ENCODE peak calls at places on chromosomes 13 and 19, in seven cellular contexts. A is adrenal gland; O is stimulated activated naive B cell treated with anti-CD40 and anti-IgM and Interleukin-4, amounts not matched to agents 10 μg/mL and 1 μg/mL and 100 μg/mL, for 72 hours; V is colonic mucosa; B is NCI-H1092 treated with DMSO at 0.1 percent for 48 hours; E is MCF 10A; Y is stimulated activated CD8-positive, alpha-beta memory T cell treated with anti-CD3 and anti-CD28 coated beads, Interleukin-7, amount 100 ng/mL, for 1 hour. M is an unnamed sample.
A peak's percentile ranks its signal among the peaks of the same experiment; 100 is the strongest.

GRCh38 chr19:5817218-5817617 is 12.4 kb downstream of the NRTN start:
- DNase-seq in A (no peak), O (no peak), V (no peak), B (no peak), E (no peak), Y (no peak), M (no peak)

GRCh38 chr13:52832268-52832667 is 16.2 kb downstream of the PCDH8 start:
- DNase-seq in A (no peak), O (no peak), V (no peak), B (peak; percentile 66), E (peak; percentile 31), Y (no peak), M (no peak)

GRCh38 chr13:93002071-93002470 is 224.5 kb upstream of the GPC6 start:
- DNase-seq in A (no peak), O (no peak), V (no peak), B (no peak), E (no peak), Y (no peak), M (no peak)

GRCh38 chr19:4722671-4723464 is 774 bp downstream of the DPP9 start:
- DNase-seq in A (peak; percentile 65), O (no peak), V (peak; percentile 50), B (no peak), E (peak; percentile 60), Y (no peak), M (peak; percentile 65)

GRCh38 chr13:114208134-114208533 is 26.6 kb upstream of the CDC16 start:
- DNase-seq in A (no peak), O (no peak), V (no peak), B (no peak), E (no peak), Y (no peak), M (no peak)

GRCh38 chr13:93325303-93326297 is 99.0 kb downstream of the GPC6 start:
- DNase-seq in A (no peak), O (no peak), V (no peak), B (no peak), E (no peak), Y (no peak), M (no peak)

GRCh38 chr13:51801631-51802099 is 2.3 kb downstream of the DHRS12 start:
- DNase-seq in A (peak; percentile 81), O (no peak), V (peak; percentile 86), B (peak; percentile 67), E (peak; percentile 38), Y (no peak), M (no peak)

GRCh38 chr19:49512970-49513745 is 697 bp downstream of the FCGRT start:
- DNase-seq in A (no peak), O (no peak), V (peak; percentile 80), B (peak; percentile 33), E (no peak), Y (no peak), M (no peak)

GRCh38 chr19:4814625-4815425 is 16.7 kb downstream of the TICAM1 start:
- DNase-seq in A (no peak), O (no peak), V (no peak), B (no peak), E (no peak), Y (no peak), M (peak; percentile 68)

GRCh38 chr19:3509566-3509989 is 3.5 kb downstream of the FZR1 start:
- DNase-seq in A (peak; percentile 89), O (no peak), V (no peak), B (no peak), E (peak; percentile 67), Y (no peak), M (no peak)

GRCh38 chr13:95677564-95678386 is 836 bp downstream of the DNAJC3 start:
- DNase-seq in A (no peak), O (no peak), V (peak; percentile 57), B (no peak), E (peak; percentile 46), Y (no peak), M (no peak)

GRCh38 chr13:32195713-32196112 is 119.5 kb downstream of the ZAR1L start:
- DNase-seq in A (no peak), O (no peak), V (no peak), B (no peak), E (no peak), Y (no peak), M (no peak)

GRCh38 chr19:13553880-13554400 is 47.7 kb upstream of the CACNA1A start:
- DNase-seq in A (no peak), O (no peak), V (no peak), B (no peak), E (no peak), Y (no peak), M (no peak)

GRCh38 chr13:47306991-47307390 is 410.1 kb upstream of the HTR2A start:
- DNase-seq in A (no peak), O (no peak), V (no peak), B (no peak), E (no peak), Y (no peak), M (no peak)

GRCh38 chr19:50003810-50004419 is 21.3 kb downstream of the VRK3 start:
- DNase-seq in A (peak; percentile 86), O (peak; percentile 21), V (no peak), B (no peak), E (peak; percentile 95), Y (no peak), M (peak; percentile 92)

GRCh38 chr13:98751397-98752110 is 918 bp downstream of the SLC15A1 start:
- DNase-seq in A (no peak), O (no peak), V (no peak), B (no peak), E (no peak), Y (no peak), M (no peak)

GRCh38 chr13:98731925-98732324 is 20.5 kb downstream of the SLC15A1 start:
- DNase-seq in A (no peak), O (no peak), V (no peak), B (no peak), E (no peak), Y (no peak), M (no peak)

GRCh38 chr19:44401108-44401786 is at the start of gene ZNF285:
- DNase-seq in A (peak; percentile 96), O (peak; percentile 95), V (peak; percentile 93), B (no peak), E (peak; percentile 94), Y (peak; percentile 47), M (peak; percentile 86)

GRCh38 chr19:28694812-28695211 is 518.1 kb downstream of the UQCRFS1 start:
- DNase-seq in A (no peak), O (no peak), V (no peak), B (no peak), E (no peak), Y (no peak), M (no peak)

GRCh38 chr19:17281391-17282304 is at the start of gene ANKLE1:
- DNase-seq in A (no peak), O (peak; percentile 64), V (no peak), B (peak; percentile 4), E (no peak), Y (no peak), M (no peak)

GRCh38 chr19:46288896-46289588 is 7.8 kb upstream of the HIF3A start:
- DNase-seq in A (peak; percentile 94), O (no peak), V (no peak), B (no peak), E (peak; percentile 92), Y (no peak), M (peak; percentile 96)

GRCh38 chr13:98939552-98940306 is 38.1 kb downstream of the DOCK9 start:
- DNase-seq in A (no peak), O (no peak), V (no peak), B (no peak), E (no peak), Y (no peak), M (no peak)

M was measured in HS-5.